ENCODE peak calls at places on chromosome 10, in nine cellular contexts. W is fibroblast of lung, U is tibial nerve, M is heart right ventricle, C is GM23248, Y is mammary epithelial cell, K is psoas muscle, N is HCT116, T is heart left ventricle. A is an unnamed sample. For H3K4me1, the result is how much of the 10 kb centered on the place peaks cover.

GRCh38 chr10:91925022-91925320 is 1.4 kb downstream of the BTAF1 start:
- DNase-seq in W (no peak), U (no peak), M (no peak), C (peak), Y (no peak), K (no peak), N (no peak), T (no peak), A (no peak)

GRCh38 chr10:14604181-14605142 is 170.2 kb downstream of the FAM107B start:
- DNase-seq in W (peak), U (peak), M (peak), C (peak), Y (peak), K (peak), N (peak), T (peak), A (peak)

GRCh38 chr10:3735175-3735574 is 49.8 kb downstream of the KLF6 start:
- DNase-seq in W (no peak), U (no peak), M (no peak), C (no peak), Y (no peak), K (peak), N (no peak), T (no peak), A (no peak)

GRCh38 chr10:79608505-79609375 is 2.0 kb upstream of the SFTPA1 start:
- DNase-seq in W (peak), U (peak), M (peak), C (peak), Y (no peak), K (no peak), N (peak), T (no peak), A (no peak)

GRCh38 chr10:112040696-112041095 is 142.9 kb downstream of the GPAM start:
- DNase-seq in W (no peak), U (no peak), M (no peak), C (no peak), Y (no peak), K (no peak), N (no peak), T (no peak), A (no peak)

GRCh38 chr10:114631678-114632417 is 26.2 kb downstream of the ABLIM1 start:
- DNase-seq in W (peak), U (no peak), M (peak), C (peak), Y (no peak), K (peak), N (no peak), T (peak), A (peak)

GRCh38 chr10:125473138-125473793 is 209.7 kb downstream of the TEX36 start:
- DNase-seq in W (peak), U (no peak), M (no peak), C (no peak), Y (no peak), K (no peak), N (no peak), T (no peak), A (no peak)

GRCh38 chr10:78316451-78316931 is 282.8 kb downstream of the RPS24 start:
- DNase-seq in W (peak), U (no peak), M (peak), C (peak), Y (no peak), K (no peak), N (no peak), T (no peak), A (no peak)

GRCh38 chr10:95395947-95396449 is 105.2 kb upstream of the PDLIM1 start:
- DNase-seq in W (no peak), U (no peak), M (peak), C (no peak), Y (no peak), K (peak), N (no peak), T (peak), A (peak)

GRCh38 chr10:133445268-133445732 is 8.4 kb upstream of the SCART1 start:
- DNase-seq in W (no peak), U (no peak), M (no peak), C (no peak), Y (no peak), K (no peak), N (no peak), T (no peak), A (no peak)

GRCh38 chr10:50614444-50615137 is 9.2 kb downstream of the SGMS1 start:
- DNase-seq in W (no peak), U (no peak), M (no peak), C (no peak), Y (no peak), K (peak), N (peak), T (no peak), A (no peak)

GRCh38 chr10:52566471-52567246 is 205.9 kb downstream of the MBL2 start:
- DNase-seq in W (peak), U (no peak), M (no peak), C (peak), Y (peak), K (no peak), N (peak), T (no peak), A (no peak)

GRCh38 chr10:52567247-52567580 is 205.4 kb downstream of the MBL2 start:
- DNase-seq in W (no peak), U (no peak), M (no peak), C (no peak), Y (no peak), K (no peak), N (no peak), T (no peak), A (no peak)

GRCh38 chr10:52570490-52570889 is 202.1 kb downstream of the MBL2 start:
- DNase-seq in W (no peak), U (no peak), M (no peak), C (no peak), Y (no peak), K (no peak), N (no peak), T (no peak), A (no peak)

GRCh38 chr10:52571018-52571417 is 201.6 kb downstream of the MBL2 start:
- DNase-seq in W (no peak), U (no peak), M (no peak), C (peak), Y (no peak), K (no peak), N (no peak), T (no peak), A (no peak)

GRCh38 chr10:52568309-52568708 is 204.3 kb downstream of the MBL2 start:
- DNase-seq in W (no peak), U (no peak), M (no peak), C (peak), Y (peak), K (no peak), N (no peak), T (no peak), A (no peak)
- H3K4me1 ChIP-seq in W (under half), U (under half), M (under half), C (half or more), Y (under half), K (under half), N (under half), T (under half), A (under half)

GRCh38 chr10:103977204-103977603 is 10.3 kb downstream of the SLK start:
- DNase-seq in W (no peak), U (no peak), M (no peak), C (no peak), Y (peak), K (no peak), N (no peak), T (no peak), A (no peak)
- H3K4me1 ChIP-seq in W (under half), U (under half), M (under half), C (under half), Y (under half), K (under half), N (under half), T (under half), A (under half)

DNA sequence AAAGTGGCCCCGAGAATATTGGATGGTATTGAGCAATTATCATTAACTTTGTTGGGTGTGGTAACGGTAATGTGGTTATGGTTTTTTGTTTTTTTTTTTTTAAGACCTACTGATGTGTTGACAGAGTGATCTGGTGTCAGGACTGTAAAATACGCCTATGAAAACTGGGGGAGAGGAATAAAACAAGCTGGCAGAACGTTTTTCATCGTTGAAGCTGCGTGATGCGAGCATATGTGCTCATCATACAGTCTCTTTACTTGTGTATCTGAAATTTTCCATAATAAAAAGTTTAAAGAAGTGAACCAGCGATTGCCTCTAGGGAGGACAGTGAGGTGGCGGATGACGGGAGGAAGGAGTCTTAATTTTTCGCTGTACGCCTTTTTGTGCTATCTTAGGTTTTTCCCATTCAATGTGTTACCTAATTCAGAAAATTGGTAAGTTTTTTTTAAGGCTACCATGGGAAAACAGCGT is 828 bp upstream of the WAPL start:
- DNase-seq in W (no peak), U (no peak), M (no peak), C (peak), Y (peak), K (no peak), N (no peak), T (no peak), A (no peak)
- H3K4me1 ChIP-seq in W (under half), U (half or more), M (under half), C (under half), Y (under half), K (under half), N (under half), T (under half), A (half or more)

GRCh38 chr10:124033887-124034218 is 59.5 kb downstream of the CHST15 start:
- DNase-seq in W (peak), U (no peak), M (peak), C (no peak), Y (no peak), K (no peak), N (no peak), T (peak), A (peak)
- H3K4me1 ChIP-seq in W (under half), U (under half), M (under half), C (under half), Y (under half), K (under half), N (under half), T (under half), A (under half)

GRCh38 chr10:120989279-120989678 is 138.1 kb downstream of the WDR11 start:
- DNase-seq in W (no peak), U (no peak), M (no peak), C (no peak), Y (no peak), K (no peak), N (no peak), T (no peak), A (no peak)

GRCh38 chr10:120984221-120984620 is 133.1 kb downstream of the WDR11 start:
- DNase-seq in W (no peak), U (no peak), M (no peak), C (no peak), Y (no peak), K (no peak), N (no peak), T (no peak), A (no peak)

GRCh38 chr10:120988751-120989150 is 137.6 kb downstream of the WDR11 start:
- DNase-seq in W (no peak), U (no peak), M (no peak), C (no peak), Y (no peak), K (no peak), N (no peak), T (no peak), A (no peak)

GRCh38 chr10:120989996-120990395 is 138.8 kb downstream of the WDR11 start:
- DNase-seq in W (no peak), U (no peak), M (no peak), C (no peak), Y (no peak), K (no peak), N (no peak), T (no peak), A (no peak)

GRCh38 chr10:120987359-120987758 is 136.2 kb downstream of the WDR11 start:
- DNase-seq in W (no peak), U (no peak), M (no peak), C (no peak), Y (no peak), K (no peak), N (no peak), T (no peak), A (no peak)
- H3K4me1 ChIP-seq in W (under half), U (under half), M (under half), C (under half), Y (under half), K (under half), N (under half), T (under half), A (under half)

DNA sequence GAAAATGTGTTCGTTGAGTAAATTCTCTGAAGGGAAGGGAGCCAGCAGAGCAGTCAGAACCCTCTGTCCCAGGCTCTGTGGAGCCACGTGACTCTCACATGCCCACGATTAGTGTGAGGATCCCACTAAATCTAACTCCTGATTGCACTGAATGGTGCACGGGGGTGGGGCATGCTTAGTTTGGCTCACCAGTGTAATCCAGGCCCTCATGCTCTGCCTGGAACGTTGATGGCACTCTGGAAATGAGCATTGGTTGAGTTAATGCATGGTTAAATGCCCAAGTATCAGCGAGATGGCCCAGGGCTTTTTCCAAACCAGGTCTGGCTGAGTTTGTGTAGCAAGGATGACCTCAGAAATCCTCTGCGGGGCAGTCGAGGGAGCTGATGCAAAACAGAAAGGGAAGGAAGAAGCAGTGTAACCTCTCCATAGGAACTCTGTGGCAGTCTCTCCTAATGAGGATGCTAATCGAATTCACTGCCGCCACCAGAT is 98.3 kb downstream of the C10orf105 start:
- DNase-seq in W (no peak), U (peak), M (no peak), C (peak), Y (no peak), K (no peak), N (no peak), T (no peak), A (no peak)
- H3K4me1 ChIP-seq in W (under half), U (under half), M (under half), C (under half), Y (under half), K (under half), N (under half), T (under half), A (under half)